ENCODE peak calls at places on chromosome 21, in seven cellular contexts. N, X, F, W, J, T and S are unnamed samples.

GRCh38 chr21:33997432-33997831 is 75.9 kb upstream of the MRPS6 start:
- DNase-seq in J (no peak), F (no peak), T (no peak), W (no peak), X (no peak), N (no peak), S (no peak)

GRCh38 chr21:35563885-35564451 is 496.4 kb downstream of the SETD4 start:
- DNase-seq in F (peak; percentile 6), T (no peak), X (no peak), N (no peak), W (peak; percentile 91), J (peak; percentile 84), S (no peak)

GRCh38 chr21:35274923-35275322 is 225.8 kb upstream of the RUNX1 start:
- DNase-seq in J (no peak), W (no peak), N (no peak), T (no peak), F (no peak), X (no peak), S (no peak)

GRCh38 chr21:33894736-33895288 is 20.8 kb downstream of the ATP5PO start:
- DNase-seq in N (peak; percentile 71), J (peak; percentile 88), T (peak; percentile 39), F (peak; percentile 80), X (peak; percentile 56), W (peak; percentile 90), S (peak; percentile 93)

GRCh38 chr21:44869860-44870747 is 3.4 kb downstream of the PTTG1IP start:
- DNase-seq in T (no peak), X (no peak), J (peak; percentile 100), W (peak; percentile 99), N (no peak), F (no peak), S (no peak)

GRCh38 chr21:31180256-31181088 is 142.2 kb upstream of the KRTAP19-8 start:
- DNase-seq in T (no peak), W (peak; percentile 26), F (no peak), X (no peak), N (no peak), J (peak; percentile 66), S (peak; percentile 52)

GRCh38 chr21:19228241-19228640 is 824.7 kb upstream of the TMPRSS15 start:
- DNase-seq in T (no peak), F (no peak), J (no peak), X (no peak), N (no peak), W (no peak), S (no peak)

GRCh38 chr21:41975391-41976272 is 21.8 kb upstream of the C2CD2 start:
- DNase-seq in N (no peak), W (no peak), J (no peak), X (no peak), F (no peak), T (no peak), S (no peak)

GRCh38 chr21:42942244-42942643 is 16.8 kb upstream of the ERVH48-1 start:
- DNase-seq in X (no peak), W (no peak), T (no peak), J (no peak), F (no peak), N (no peak), S (no peak)

GRCh38 chr21:15003463-15004135 is 61.2 kb downstream of the NRIP1 start:
- DNase-seq in F (no peak), T (no peak), X (no peak), N (no peak), W (no peak), J (no peak), S (peak; percentile 15)

GRCh38 chr21:42562816-42563215 is 49.2 kb downstream of the SLC37A1 start:
- DNase-seq in N (no peak), J (no peak), T (no peak), F (no peak), W (no peak), X (no peak), S (no peak)

GRCh38 chr21:29372063-29372802 is 73.5 kb downstream of the BACH1 start:
- DNase-seq in J (peak; percentile 83), N (no peak), F (peak; percentile 54), W (peak; percentile 83), T (no peak), X (peak; percentile 47), S (peak; percentile 64)

GRCh38 chr21:40797881-40798280 is 49.1 kb downstream of the DSCAM start:
- DNase-seq in X (no peak), F (no peak), N (no peak), J (no peak), T (no peak), W (peak; percentile 24), S (no peak)

GRCh38 chr21:43935711-43936110 is 70.7 kb downstream of the AGPAT3 start:
- DNase-seq in J (no peak), T (no peak), F (no peak), W (no peak), N (no peak), X (no peak), S (no peak)

GRCh38 chr21:44819283-44820243 is 1.7 kb upstream of the SUMO3 start:
- DNase-seq in J (no peak), N (no peak), W (no peak), F (no peak), T (no peak), X (no peak), S (no peak)

GRCh38 chr21:14259669-14260458 is 43.9 kb downstream of the RBM11 start:
- DNase-seq in J (peak; percentile 70), W (peak; percentile 24), T (no peak), F (no peak), N (no peak), X (no peak), S (peak; percentile 12)

GRCh38 chr21:33152228-33153130 is 77.3 kb upstream of the IFNAR2 start:
- DNase-seq in X (no peak), W (no peak), T (no peak), N (no peak), F (no peak), J (no peak), S (no peak)